ENCODE peak calls at places on chromosome 1, in four cellular contexts. One of them, this sample, is unnamed.

GRCh38 chr1:24199291-24199900 is 12.3 kb upstream of the IFNLR1 start:
- DNase-seq in RWPE1: peak
- DNase-seq in endothelial cell of umbilical vein: peak
- DNase-seq in GM04504: no peak
- DNase-seq in this sample: no peak

GRCh38 chr1:10867914-10868598 is 71.6 kb upstream of the CASZ1 start:
- DNase-seq in RWPE1: no peak
- DNase-seq in endothelial cell of umbilical vein: no peak
- DNase-seq in GM04504: no peak
- DNase-seq in this sample: no peak

GRCh38 chr1:84722794-84723193 is 32.5 kb upstream of the SSX2IP start:
- DNase-seq in RWPE1: no peak
- DNase-seq in endothelial cell of umbilical vein: no peak
- DNase-seq in GM04504: peak
- DNase-seq in this sample: no peak

GRCh38 chr1:14757260-14757625 is 158.8 kb downstream of the KAZN start:
- DNase-seq in RWPE1: no peak
- DNase-seq in endothelial cell of umbilical vein: no peak
- DNase-seq in GM04504: no peak
- DNase-seq in this sample: no peak

GRCh38 chr1:115090547-115090946 is 1.2 kb upstream of the TSPAN2 start:
- DNase-seq in RWPE1: no peak
- DNase-seq in endothelial cell of umbilical vein: no peak
- DNase-seq in GM04504: no peak
- DNase-seq in this sample: no peak

GRCh38 chr1:65362545-65362944 is 53.2 kb downstream of the DNAJC6 start:
- DNase-seq in RWPE1: peak
- DNase-seq in endothelial cell of umbilical vein: no peak
- DNase-seq in GM04504: no peak
- DNase-seq in this sample: peak

GRCh38 chr1:54069792-54070548 is 16.6 kb downstream of the TCEANC2 start:
- DNase-seq in RWPE1: peak
- DNase-seq in endothelial cell of umbilical vein: peak
- DNase-seq in GM04504: peak
- DNase-seq in this sample: peak

GRCh38 chr1:152029144-152029936 is 7.5 kb downstream of the S100A11 start:
- DNase-seq in RWPE1: peak
- DNase-seq in endothelial cell of umbilical vein: no peak
- DNase-seq in GM04504: no peak
- DNase-seq in this sample: peak

GRCh38 chr1:197444754-197445153 is 176.7 kb downstream of the CRB1 start:
- DNase-seq in RWPE1: no peak
- DNase-seq in endothelial cell of umbilical vein: no peak
- DNase-seq in GM04504: no peak
- DNase-seq in this sample: no peak

GRCh38 chr1:166918618-166919017 is 42.6 kb upstream of the TADA1 start:
- DNase-seq in RWPE1: no peak
- DNase-seq in endothelial cell of umbilical vein: no peak
- DNase-seq in GM04504: no peak
- DNase-seq in this sample: no peak

GRCh38 chr1:93707956-93708355 is 26.3 kb upstream of the BCAR3 start:
- DNase-seq in RWPE1: no peak
- DNase-seq in endothelial cell of umbilical vein: no peak
- DNase-seq in GM04504: no peak
- DNase-seq in this sample: no peak

This sample was measured in PC-9.